ENCODE peak calls at places on chromosomes 7 and 10, in five cellular contexts. C is PC-3, U is astrocyte, N is hepatocyte, B is HCT116. Y is an unnamed sample. For H3K9me3, the result is how much of the 10 kb centered on the place peaks cover.

GRCh38 chr10:122245136-122245535 is 26.0 kb upstream of the BTBD16 start:
- DNase-seq in U (no peak), B (no peak), C (no peak), N (no peak), Y (no peak)

GRCh38 chr10:28569506-28570159 is 36.7 kb downstream of the WAC start:
- DNase-seq in N (no peak), C (peak), B (no peak), U (peak), Y (peak)

GRCh38 chr10:47035447-47036337 is 124.5 kb downstream of the PTPN20 start:
- DNase-seq in C (no peak), U (no peak), N (no peak), B (no peak), Y (no peak)

GRCh38 chr7:81014266-81014665 is 95.4 kb upstream of the SEMA3C start:
- DNase-seq in N (no peak), C (peak), U (peak), B (no peak), Y (peak)

GRCh38 chr10:124291009-124291671 is 127.6 kb downstream of the OAT start:
- DNase-seq in B (no peak), N (no peak), C (no peak), U (peak), Y (no peak)

GRCh38 chr7:156143158-156143557 is 330.9 kb upstream of the SHH start:
- DNase-seq in U (no peak), N (no peak), B (no peak), C (no peak), Y (no peak)

GRCh38 chr10:24382045-24382444 is 173.1 kb downstream of the KIAA1217 start:
- DNase-seq in U (no peak), N (no peak), C (no peak), B (no peak), Y (no peak)

GRCh38 chr7:44216019-44216418 is 15.2 kb downstream of the YKT6 start:
- DNase-seq in B (no peak), C (no peak), U (no peak), N (no peak), Y (no peak)

GRCh38 chr10:46050956-46051355 is 4.9 kb upstream of the MSMB start:
- DNase-seq in N (no peak), C (no peak), U (no peak), B (no peak), Y (peak)

GRCh38 chr10:70594161-70594560 is 8.4 kb downstream of the PRF1 start:
- DNase-seq in N (no peak), C (no peak), U (no peak), B (no peak), Y (no peak)

GRCh38 chr10:132785433-132786278 is at the start of gene NKX6-2:
- DNase-seq in C (no peak), U (no peak), B (no peak), N (no peak), Y (no peak)

GRCh38 chr10:132784582-132785432 is 1.1 kb downstream of the NKX6-2 start:
- DNase-seq in C (no peak), N (no peak), B (no peak), U (no peak), Y (no peak)

GRCh38 chr10:132783165-132783736 is 2.7 kb downstream of the NKX6-2 start:
- DNase-seq in U (no peak), C (no peak), N (no peak), B (no peak), Y (no peak)

GRCh38 chr10:132786279-132786528 is 257 bp upstream of the NKX6-2 start:
- DNase-seq in C (no peak), U (no peak), N (no peak), B (no peak), Y (no peak)

DNA sequence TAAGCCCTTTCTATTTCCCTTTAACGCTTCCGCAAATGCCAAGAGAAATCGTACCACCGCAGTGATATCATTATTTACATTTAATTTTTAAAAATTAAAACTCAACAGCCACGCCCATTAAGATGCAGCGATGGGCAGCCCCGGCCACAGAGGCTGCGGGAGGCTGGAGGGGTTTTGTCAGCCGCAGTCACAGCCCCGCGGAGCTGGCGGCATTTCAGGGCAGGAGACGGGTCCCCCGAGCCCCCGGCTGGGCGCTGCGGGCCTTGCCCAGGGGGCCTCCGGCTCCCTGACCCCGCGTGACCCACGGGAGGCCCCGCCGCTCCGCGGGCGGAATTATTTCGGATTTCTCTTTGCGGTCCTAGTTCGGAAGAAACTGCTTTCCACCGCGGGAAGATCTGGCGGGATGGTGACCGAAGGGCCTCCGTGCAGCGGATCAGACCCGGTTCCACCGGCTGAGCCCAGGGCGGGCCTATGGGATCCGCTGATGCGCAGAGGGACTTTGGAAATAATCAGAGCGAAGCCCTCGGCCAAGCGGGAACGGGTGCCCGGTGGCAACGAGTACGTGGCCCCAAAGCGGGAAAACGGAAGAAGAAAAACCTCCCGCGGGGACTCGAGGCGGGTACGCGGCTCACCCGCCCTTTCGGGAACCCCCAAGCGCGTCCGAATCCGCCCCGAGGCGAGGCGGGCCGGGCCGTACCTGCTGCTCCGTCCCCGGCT is 1.9 kb downstream of the NKX6-2 start:
- DNase-seq in B (no peak), C (no peak), N (no peak), U (no peak), Y (no peak)
- TF ChIP-seq EZH2 in B (no peak), C (no peak), N (peak), U (peak), Y (no peak)

GRCh38 chr10:78938695-78939672 is 129.8 kb upstream of the ZMIZ1 start:
- DNase-seq in C (no peak), N (no peak), B (no peak), U (no peak), Y (no peak)
- H3K9me3 ChIP-seq in C (under half), N (under half), B (under half), U (under half), Y (under half)

DNA sequence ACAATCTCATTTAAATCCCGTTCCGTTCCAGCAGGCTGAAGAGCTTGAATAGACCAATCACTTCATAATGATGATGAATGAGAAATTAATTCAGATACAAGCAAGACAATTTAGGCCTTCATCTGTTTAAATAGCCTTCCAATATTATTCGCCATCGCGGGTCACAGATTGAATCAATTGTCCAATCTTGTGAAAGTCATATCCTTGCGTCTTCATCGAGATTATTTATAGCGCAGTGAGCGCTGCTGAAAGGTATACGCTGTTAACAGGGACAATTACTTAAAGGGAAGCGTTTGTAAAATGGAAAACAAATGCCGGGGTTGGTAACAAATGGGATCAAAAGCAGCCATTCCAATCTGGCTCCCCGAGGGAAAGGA is 8.5 kb downstream of the EVX1 start:
- DNase-seq in B (no peak), U (no peak), N (no peak), C (no peak), Y (no peak)
- TF ChIP-seq EZH2 in B (no peak), U (no peak), N (peak), C (no peak), Y (no peak)

GRCh38 chr10:90138844-90139243 is 437.5 kb downstream of the KIF20B start:
- DNase-seq in U (no peak), C (peak), N (peak), B (no peak), Y (no peak)
- H3K9me3 ChIP-seq in U (under half), C (under half), N (under half), B (under half), Y (under half)

Y was measured in mammary epithelial cell.